ENCODE peak calls at places on chromosomes 11 and 22, in six cellular contexts. K is CD8-positive, alpha-beta T cell; B is OCI-LY7; W is HepG2; X is GM23338; I is IMR-90. H is an unnamed sample.

GRCh38 chr11:116172156-116172555 is 600.6 kb downstream of the BUD13 start:
- DNase-seq in W (no peak), K (no peak), B (no peak), I (no peak), X (no peak), H (no peak)

GRCh38 chr22:44341431-44342346 is 28.9 kb upstream of the SHISAL1 start:
- DNase-seq in X (no peak), W (no peak), B (no peak), K (no peak), I (peak; percentile 69), H (no peak)

GRCh38 chr11:64715756-64716470 is 7.1 kb downstream of the NRXN2 start:
- DNase-seq in X (no peak), I (no peak), K (no peak), W (no peak), B (no peak), H (no peak)

GRCh38 chr22:36893262-36893661 is 20.2 kb upstream of the CSF2RB start:
- DNase-seq in I (no peak), B (no peak), X (no peak), W (no peak), K (no peak), H (no peak)

GRCh38 chr11:113574171-113574570 is 99.0 kb upstream of the DRD2 start:
- DNase-seq in X (no peak), B (no peak), K (no peak), I (no peak), W (no peak), H (no peak)

GRCh38 chr11:19954899-19955298 is 205.4 kb downstream of the DBX1 start:
- DNase-seq in X (no peak), W (peak; percentile 56), I (no peak), K (no peak), B (no peak), H (no peak)

GRCh38 chr11:117010808-117011540 is 87.3 kb downstream of the SIK3 start:
- DNase-seq in K (no peak), I (peak; percentile 92), W (no peak), B (no peak), X (no peak), H (no peak)

GRCh38 chr11:34614334-34615113 is 6.4 kb upstream of the EHF start:
- DNase-seq in X (no peak), W (no peak), I (peak; percentile 35), B (no peak), K (no peak), H (no peak)

GRCh38 chr22:18119409-18120110 is 9.0 kb downstream of the TUBA8 start:
- DNase-seq in I (no peak), W (no peak), B (no peak), K (no peak), X (no peak), H (no peak)

GRCh38 chr11:63761173-63761572 is 7.4 kb downstream of the ZFTA start:
- DNase-seq in W (no peak), K (no peak), X (peak; percentile 84), B (no peak), I (no peak), H (no peak)

GRCh38 chr11:32087602-32088001 is 3.3 kb upstream of the RCN1 start:
- DNase-seq in I (peak; percentile 52), W (no peak), K (no peak), X (no peak), B (no peak), H (no peak)

GRCh38 chr11:128896356-128896755 is 5.2 kb downstream of the KCNJ5 start:
- DNase-seq in B (no peak), W (no peak), X (no peak), I (no peak), K (no peak), H (no peak)

GRCh38 chr11:94563176-94563847 is 3.9 kb upstream of the PIWIL4 start:
- DNase-seq in W (no peak), X (peak; percentile 39), B (no peak), I (peak; percentile 77), K (no peak), H (no peak)

GRCh38 chr22:30390974-30391691 is 3.9 kb upstream of the RNF215 start:
- DNase-seq in K (peak; percentile 83), B (peak; percentile 94), I (peak; percentile 70), X (peak; percentile 87), W (peak; percentile 85), H (peak; percentile 76)

GRCh38 chr11:77630311-77630710 is 7.3 kb downstream of the CLNS1A start:
- DNase-seq in I (no peak), W (no peak), X (no peak), B (no peak), K (no peak), H (no peak)

GRCh38 chr11:111718436-111719325 is 47.5 kb downstream of the PPP2R1B start:
- DNase-seq in W (peak; percentile 30), X (no peak), I (peak; percentile 91), B (no peak), K (no peak), H (no peak)

GRCh38 chr11:76161261-76161961 is 44.9 kb downstream of the WNT11 start:
- DNase-seq in I (no peak), X (no peak), B (no peak), W (no peak), K (no peak), H (no peak)

GRCh38 chr11:123046473-123047264 is 15.3 kb downstream of the HSPA8 start:
- DNase-seq in X (no peak), W (no peak), K (no peak), I (no peak), B (no peak), H (no peak)

GRCh38 chr11:102187416-102188125 is 77.3 kb downstream of the YAP1 start:
- DNase-seq in K (no peak), I (peak; percentile 35), B (no peak), W (peak; percentile 41), X (no peak), H (no peak)

GRCh38 chr22:43228330-43228729 is 41.4 kb upstream of the TTLL12 start:
- DNase-seq in K (peak; percentile 26), B (peak; percentile 36), I (peak; percentile 10), W (no peak), X (peak; percentile 88), H (no peak)

GRCh38 chr11:80165763-80166162 is 724.9 kb upstream of the TENM4 start:
- DNase-seq in I (peak; percentile 25), X (no peak), W (no peak), B (no peak), K (no peak), H (no peak)

GRCh38 chr11:61157743-61158142 is 3.5 kb downstream of the VPS37C start:
- DNase-seq in X (peak; percentile 32), W (no peak), I (no peak), K (no peak), B (peak; percentile 32), H (no peak)

GRCh38 chr11:71342116-71342515 is 89.7 kb upstream of the SHANK2 start:
- DNase-seq in B (no peak), X (no peak), I (peak; percentile 77), K (no peak), W (no peak), H (no peak)

GRCh38 chr11:121237686-121238658 is 54.6 kb upstream of the SC5D start:
- DNase-seq in X (no peak), I (peak; percentile 62), B (peak; percentile 33), K (no peak), W (no peak), H (no peak)
- H3K27ac ChIP-seq in X (no peak overlapping the region), I (no peak overlapping the region), B (peak overlapping the region; percentile 55), K (no peak overlapping the region), W (no peak overlapping the region), H (no peak overlapping the region)

GRCh38 chr11:13259374-13259773 is 18.2 kb upstream of the BMAL1 start:
- DNase-seq in W (no peak), I (no peak), B (no peak), X (no peak), K (no peak), H (no peak)

GRCh38 chr11:13260196-13260962 is 17.2 kb upstream of the BMAL1 start:
- DNase-seq in X (peak; percentile 28), B (no peak), W (no peak), I (no peak), K (no peak), H (no peak)

GRCh38 chr11:13260963-13261599 is 16.5 kb upstream of the BMAL1 start:
- DNase-seq in X (no peak), K (no peak), W (no peak), I (peak; percentile 12), B (no peak), H (no peak)

GRCh38 chr11:13256216-13256615 is 21.4 kb upstream of the BMAL1 start:
- DNase-seq in X (no peak), W (no peak), I (peak; percentile 41), K (no peak), B (no peak), H (no peak)

GRCh38 chr11:13258855-13259254 is 18.7 kb upstream of the BMAL1 start:
- DNase-seq in K (no peak), X (peak; percentile 11), I (no peak), W (no peak), B (no peak), H (no peak)
- H3K27ac ChIP-seq in K (no peak overlapping the region), X (no peak overlapping the region), I (no peak overlapping the region), W (no peak overlapping the region), B (no peak overlapping the region), H (no peak overlapping the region)

DNA sequence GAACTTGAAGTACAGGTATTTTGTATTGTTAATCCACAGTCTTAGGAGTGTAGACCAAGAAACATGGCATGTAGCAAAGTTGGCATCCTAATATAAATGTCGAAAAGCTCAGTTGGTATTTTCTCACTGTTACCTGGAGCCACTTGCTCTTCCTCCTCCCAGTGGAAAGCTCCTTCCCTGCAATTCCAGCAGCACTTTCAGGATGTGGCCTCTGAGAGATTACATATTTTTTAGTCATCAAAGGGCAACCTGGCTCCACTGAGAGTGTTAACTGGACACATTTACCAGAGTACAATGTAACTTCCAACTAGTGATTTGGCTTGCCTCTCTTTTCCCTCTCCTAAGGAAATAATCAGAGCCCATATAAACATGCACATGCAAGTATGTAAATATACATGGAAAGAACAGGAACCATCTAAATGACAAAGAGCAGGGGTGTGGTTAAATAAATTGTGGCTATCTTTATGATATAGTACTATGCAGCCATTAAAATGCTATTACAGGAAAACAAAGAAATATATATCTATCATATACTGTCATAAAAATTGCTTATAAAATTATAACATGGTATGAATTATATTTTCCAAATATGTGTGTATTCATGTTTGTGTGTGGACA is 14.2 kb upstream of the EED start:
- DNase-seq in B (no peak), X (no peak), W (no peak), K (no peak), I (no peak), H (no peak)
- H3K27ac ChIP-seq in B (no peak overlapping the region), X (no peak overlapping the region), W (no peak overlapping the region), K (no peak overlapping the region), I (no peak overlapping the region), H (no peak overlapping the region)

DNA sequence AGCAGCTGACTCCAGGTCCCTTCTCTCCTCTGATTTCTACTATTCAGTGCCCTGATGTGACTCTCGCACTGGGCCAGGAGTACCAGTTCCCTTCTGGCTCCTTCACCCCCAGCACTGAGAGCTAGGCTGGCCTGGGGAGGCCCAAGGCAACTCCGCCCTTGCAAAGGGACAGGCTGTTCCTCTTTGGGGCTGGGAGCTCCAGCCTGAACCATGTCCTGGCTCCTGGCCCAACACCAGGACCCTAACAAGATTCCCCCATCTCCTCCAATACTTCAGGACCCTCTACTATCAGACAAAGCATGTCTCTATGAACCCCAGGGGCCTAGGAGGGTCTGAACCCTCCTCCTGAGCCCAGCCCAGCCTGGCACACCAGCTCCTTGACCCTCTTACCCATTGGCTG is 12.6 kb downstream of the CREB3L1 start:
- DNase-seq in W (no peak), I (no peak), B (no peak), X (no peak), K (no peak), H (no peak)
- H3K27ac ChIP-seq in W (no peak overlapping the region), I (peak overlapping the region; percentile 96), B (no peak overlapping the region), X (peak overlapping the region; percentile 90), K (no peak overlapping the region), H (no peak overlapping the region)

GRCh38 chr11:17434108-17434507 is 42.5 kb downstream of the ABCC8 start:
- DNase-seq in I (no peak), B (no peak), X (no peak), W (no peak), K (no peak), H (no peak)
- H3K27ac ChIP-seq in I (no peak overlapping the region), B (no peak overlapping the region), X (no peak overlapping the region), W (no peak overlapping the region), K (no peak overlapping the region), H (no peak overlapping the region)

H was measured in caudate nucleus.